ENCODE peak calls at places on chromosome 10, in seven cellular contexts. T is neuronal stem cell, C is IMR-90, B is H9, Z is mesendoderm, V is H1, K is mesenchymal stem cell. Q is an unnamed sample.

GRCh38 chr10:100697070-100697469 is 48.3 kb upstream of the PAX2 start:
- DNase-seq in T (no peak), C (peak), B (no peak), Z (peak), V (no peak), K (peak), Q (peak)

GRCh38 chr10:112967200-112967599 is 17.2 kb downstream of the TCF7L2 start:
- DNase-seq in T (no peak), C (peak), B (no peak), Z (no peak), V (no peak), K (peak), Q (no peak)

GRCh38 chr10:11110499-11110898 is 92.8 kb downstream of the CELF2 start:
- DNase-seq in T (no peak), C (no peak), B (no peak), Z (no peak), V (no peak), K (no peak), Q (no peak)

GRCh38 chr10:22479419-22479818 is 134.1 kb downstream of the SPAG6 start:
- DNase-seq in T (no peak), C (no peak), B (no peak), Z (peak), V (no peak), K (no peak), Q (no peak)

GRCh38 chr10:18472977-18473376 is 178.4 kb downstream of the NSUN6 start:
- DNase-seq in T (no peak), C (no peak), B (no peak), Z (peak), V (no peak), K (no peak), Q (no peak)

GRCh38 chr10:98047009-98047741 is 16.8 kb upstream of the CRTAC1 start:
- DNase-seq in T (no peak), C (no peak), B (no peak), Z (no peak), V (no peak), K (no peak), Q (no peak)

GRCh38 chr10:60788543-60788942 is 10.3 kb downstream of the CDK1 start:
- DNase-seq in T (no peak), C (no peak), B (no peak), Z (no peak), V (no peak), K (no peak), Q (no peak)

GRCh38 chr10:89219512-89220218 is 12.5 kb upstream of the CH25H start:
- DNase-seq in T (no peak), C (no peak), B (no peak), Z (no peak), V (no peak), K (no peak), Q (no peak)

GRCh38 chr10:114308470-114309110 is 69.5 kb downstream of the VWA2 start:
- DNase-seq in T (peak), C (no peak), B (no peak), Z (no peak), V (no peak), K (no peak), Q (no peak)

GRCh38 chr10:90779573-90779972 is 78.3 kb downstream of the HTR7 start:
- DNase-seq in T (no peak), C (peak), B (no peak), Z (peak), V (no peak), K (no peak), Q (no peak)

GRCh38 chr10:34113504-34114225 is 701.4 kb downstream of the PARD3 start:
- DNase-seq in T (no peak), C (no peak), B (peak), Z (peak), V (no peak), K (no peak), Q (no peak)

GRCh38 chr10:137031-137430 is 1.8 kb downstream of the ZMYND11 start:
- DNase-seq in T (no peak), C (peak), B (peak), Z (peak), V (no peak), K (peak), Q (peak)

GRCh38 chr10:121332829-121333765 is 265.1 kb downstream of the FGFR2 start:
- DNase-seq in T (no peak), C (no peak), B (no peak), Z (no peak), V (no peak), K (no peak), Q (peak)

GRCh38 chr10:120186506-120186905 is 270.5 kb upstream of the PLPP4 start:
- DNase-seq in T (no peak), C (no peak), B (no peak), Z (no peak), V (no peak), K (no peak), Q (no peak)

GRCh38 chr10:49283491-49283890 is 15.5 kb upstream of the C10orf71 start:
- DNase-seq in T (no peak), C (no peak), B (no peak), Z (no peak), V (no peak), K (no peak), Q (no peak)

GRCh38 chr10:105358911-105359310 is 717.8 kb downstream of the SORCS3 start:
- DNase-seq in T (no peak), C (no peak), B (no peak), Z (no peak), V (no peak), K (no peak), Q (no peak)

GRCh38 chr10:13668126-13668525 is 81.4 kb downstream of the PRPF18 start:
- DNase-seq in T (no peak), C (no peak), B (no peak), Z (no peak), V (no peak), K (no peak), Q (no peak)

GRCh38 chr10:13671874-13672273 is 85.1 kb downstream of the PRPF18 start:
- DNase-seq in T (no peak), C (no peak), B (no peak), Z (no peak), V (no peak), K (no peak), Q (no peak)

GRCh38 chr10:13669182-13669860 is 82.6 kb downstream of the PRPF18 start:
- DNase-seq in T (no peak), C (no peak), B (no peak), Z (peak), V (no peak), K (no peak), Q (no peak)

GRCh38 chr10:13672505-13672904 is 85.7 kb downstream of the PRPF18 start:
- DNase-seq in T (no peak), C (no peak), B (no peak), Z (peak), V (no peak), K (no peak), Q (no peak)

DNA sequence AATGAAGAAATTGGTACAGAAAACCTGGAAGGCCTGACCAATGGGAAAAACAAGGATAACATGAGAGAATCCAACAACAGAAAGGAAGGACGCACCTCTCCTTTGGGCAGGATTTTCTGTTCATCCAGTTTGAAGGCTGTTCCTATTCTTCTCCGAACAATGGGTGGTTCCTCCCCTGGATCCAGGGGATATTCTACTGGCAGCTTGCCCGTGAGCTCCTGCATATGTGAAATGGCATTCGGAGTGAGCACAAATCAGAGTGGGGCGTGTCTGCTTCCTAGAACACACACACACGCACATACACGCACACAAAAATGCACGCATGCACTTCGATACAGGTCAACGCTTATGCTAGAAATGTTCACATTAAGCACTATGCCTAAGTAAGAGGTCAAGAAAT is 83.5 kb downstream of the PRPF18 start:
- DNase-seq in T (no peak), C (no peak), B (no peak), Z (no peak), V (no peak), K (no peak), Q (no peak)
- H3K4ac ChIP-seq in T (no peak), C (no peak), B (no peak), Z (no peak), V (no peak), K (no peak), Q (no peak)

GRCh38 chr10:55137063-55137462 is 336.0 kb upstream of the PCDH15 start:
- DNase-seq in T (no peak), C (no peak), B (no peak), Z (no peak), V (no peak), K (no peak), Q (no peak)
- H2AK5ac ChIP-seq in T (no peak), C (no peak), B (no peak), Z (no peak), V (no peak), K (no peak), Q (no peak)

DNA sequence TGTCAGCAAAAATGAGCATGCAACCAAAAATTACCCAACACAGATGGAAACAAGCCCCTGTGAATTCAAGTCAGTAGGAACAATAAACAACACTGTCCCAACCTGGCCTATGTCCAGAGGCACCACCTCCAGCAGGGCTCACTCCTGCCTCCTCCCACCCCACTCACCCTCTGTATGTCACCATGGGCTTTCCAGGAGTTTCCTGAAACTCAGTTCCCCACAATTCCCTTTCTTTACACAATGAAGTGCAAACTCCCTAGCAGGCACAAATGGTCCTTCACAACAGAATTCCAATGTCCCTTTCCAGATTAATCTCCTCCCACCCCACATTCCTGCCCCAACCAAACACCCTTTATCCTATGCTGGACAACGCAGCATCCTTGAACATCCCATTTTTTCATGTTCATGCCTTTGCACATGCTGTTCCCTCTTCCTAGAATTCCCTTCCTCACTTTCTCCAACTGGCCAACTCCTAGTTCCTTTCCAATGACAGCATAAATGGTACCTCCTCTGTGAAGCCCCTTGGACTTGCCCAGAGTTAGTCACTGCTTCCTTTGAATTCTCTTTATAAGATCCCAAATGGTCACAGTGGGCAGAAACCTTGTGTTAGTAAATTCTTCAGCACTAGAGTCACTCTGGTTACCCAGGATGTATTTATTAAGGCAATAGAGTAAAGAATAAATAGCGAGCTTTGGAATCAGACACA is 157.5 kb downstream of the SLIT1 start:
- DNase-seq in T (no peak), C (peak), B (no peak), Z (no peak), V (no peak), K (peak), Q (no peak)
- H3K4ac ChIP-seq in T (no peak), C (no peak), B (no peak), Z (no peak), V (no peak), K (no peak), Q (no peak)

GRCh38 chr10:25564351-25564750 is 369.7 kb upstream of the MYO3A start:
- DNase-seq in T (no peak), C (no peak), B (no peak), Z (no peak), V (no peak), K (no peak), Q (no peak)

GRCh38 chr10:25562547-25562946 is 371.5 kb upstream of the MYO3A start:
- DNase-seq in T (no peak), C (no peak), B (no peak), Z (no peak), V (no peak), K (no peak), Q (no peak)

GRCh38 chr10:25561761-25562160 is 372.3 kb upstream of the MYO3A start:
- DNase-seq in T (no peak), C (no peak), B (no peak), Z (peak), V (no peak), K (no peak), Q (no peak)

GRCh38 chr10:25565570-25565969 is 368.5 kb upstream of the MYO3A start:
- DNase-seq in T (no peak), C (no peak), B (no peak), Z (peak), V (no peak), K (no peak), Q (no peak)
- H2AK5ac ChIP-seq in T (no peak), C (no peak), B (no peak), Z (no peak), V (no peak), K (no peak), Q (no peak)

DNA sequence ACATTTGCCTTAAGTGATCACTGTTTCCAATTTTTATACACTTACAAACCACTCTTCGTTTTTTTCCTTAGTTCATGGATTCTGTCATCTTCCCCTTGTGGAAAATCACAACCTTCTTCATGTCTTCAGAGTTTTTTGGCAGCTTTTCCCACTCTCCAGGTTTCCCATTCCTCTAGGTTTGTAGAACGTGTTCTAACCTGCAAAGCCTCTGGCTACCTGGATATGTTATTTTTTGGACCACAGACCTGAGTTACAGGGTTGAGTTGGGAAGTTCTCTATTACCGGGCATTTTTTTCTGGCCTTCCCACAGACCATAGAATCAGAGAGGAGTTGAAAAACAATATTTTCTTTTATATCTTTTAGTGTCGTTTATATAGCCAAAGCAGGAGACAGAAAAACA is 30.2 kb downstream of the NRG3 start:
- DNase-seq in T (no peak), C (no peak), B (no peak), Z (no peak), V (no peak), K (no peak), Q (no peak)
- H3K4ac ChIP-seq in T (no peak), C (no peak), B (no peak), Z (no peak), V (peak), K (no peak), Q (no peak)

GRCh38 chr10:44199991-44200655 is 184.8 kb downstream of the CXCL12 start:
- DNase-seq in T (no peak), C (no peak), B (no peak), Z (no peak), V (no peak), K (no peak), Q (no peak)

GRCh38 chr10:44198096-44198779 is 186.7 kb downstream of the CXCL12 start:
- DNase-seq in T (no peak), C (peak), B (no peak), Z (no peak), V (no peak), K (no peak), Q (no peak)

GRCh38 chr10:44199267-44199666 is 185.6 kb downstream of the CXCL12 start:
- DNase-seq in T (no peak), C (no peak), B (no peak), Z (no peak), V (no peak), K (no peak), Q (no peak)

GRCh38 chr10:44197646-44198045 is 187.3 kb downstream of the CXCL12 start:
- DNase-seq in T (no peak), C (no peak), B (no peak), Z (no peak), V (no peak), K (no peak), Q (no peak)

GRCh38 chr10:44198780-44199097 is 186.2 kb downstream of the CXCL12 start:
- DNase-seq in T (no peak), C (no peak), B (no peak), Z (no peak), V (no peak), K (no peak), Q (no peak)
- H2AK5ac ChIP-seq in T (no peak), C (no peak), B (no peak), Z (no peak), V (no peak), K (no peak), Q (no peak)